ENCODE peak calls at places on chromosomes 13 and 19, in six cellular contexts. N, K, G, I, T and W are unnamed samples.

GRCh38 chr13:50679321-50679720 is 164.2 kb downstream of the DLEU7 start:
- DNase-seq in N (no peak), K (no peak), G (no peak), I (no peak), T (no peak), W (no peak)

GRCh38 chr13:75423383-75423782 is 58.6 kb downstream of the TBC1D4 start:
- DNase-seq in N (no peak), K (no peak), G (no peak), I (no peak), T (no peak), W (no peak)

GRCh38 chr13:32984857-32985626 is 31.2 kb upstream of the KL start:
- DNase-seq in N (no peak), K (peak; percentile 62), G (no peak), I (peak; percentile 58), T (no peak), W (no peak)

GRCh38 chr19:47049307-47049700 is 880 bp upstream of the TMEM160 start:
- DNase-seq in N (no peak), K (no peak), G (no peak), I (peak; percentile 44), T (no peak), W (no peak)

GRCh38 chr13:32955881-32956594 is 60.2 kb upstream of the KL start:
- DNase-seq in N (no peak), K (no peak), G (no peak), I (no peak), T (no peak), W (no peak)

GRCh38 chr13:73914119-73914518 is 220.1 kb downstream of the KLF12 start:
- DNase-seq in N (no peak), K (no peak), G (no peak), I (no peak), T (no peak), W (no peak)

GRCh38 chr19:47284324-47284899 is 9.7 kb downstream of the INAFM1 start:
- DNase-seq in N (peak; percentile 33), K (no peak), G (peak; percentile 53), I (peak; percentile 68), T (peak; percentile 89), W (no peak)

GRCh38 chr19:38735257-38735686 is 9.0 kb downstream of the CAPN12 start:
- DNase-seq in N (peak; percentile 43), K (peak; percentile 41), G (no peak), I (no peak), T (no peak), W (no peak)

GRCh38 chr19:9808855-9809646 is 9.8 kb downstream of the FBXL12 start:
- DNase-seq in N (no peak), K (no peak), G (no peak), I (no peak), T (no peak), W (no peak)

GRCh38 chr19:38046254-38047047 is 139.4 kb downstream of the SIPA1L3 start:
- DNase-seq in N (no peak), K (no peak), G (no peak), I (no peak), T (no peak), W (no peak)

GRCh38 chr13:53336441-53337160 is 308.0 kb downstream of the OLFM4 start:
- DNase-seq in N (no peak), K (no peak), G (no peak), I (no peak), T (no peak), W (no peak)

GRCh38 chr13:43227721-43228120 is 204.3 kb downstream of the DNAJC15 start:
- DNase-seq in N (no peak), K (no peak), G (no peak), I (peak; percentile 59), T (no peak), W (no peak)

GRCh38 chr19:18000981-18001836 is 6.8 kb upstream of the ARRDC2 start:
- DNase-seq in N (peak; percentile 85), K (peak; percentile 89), G (peak; percentile 86), I (peak; percentile 73), T (peak; percentile 84), W (peak; percentile 96)
- TF ChIP-seq CTCF in N (no peak), K (no peak), G (no peak), I (no peak), T (no peak), W (no peak)

DNA sequence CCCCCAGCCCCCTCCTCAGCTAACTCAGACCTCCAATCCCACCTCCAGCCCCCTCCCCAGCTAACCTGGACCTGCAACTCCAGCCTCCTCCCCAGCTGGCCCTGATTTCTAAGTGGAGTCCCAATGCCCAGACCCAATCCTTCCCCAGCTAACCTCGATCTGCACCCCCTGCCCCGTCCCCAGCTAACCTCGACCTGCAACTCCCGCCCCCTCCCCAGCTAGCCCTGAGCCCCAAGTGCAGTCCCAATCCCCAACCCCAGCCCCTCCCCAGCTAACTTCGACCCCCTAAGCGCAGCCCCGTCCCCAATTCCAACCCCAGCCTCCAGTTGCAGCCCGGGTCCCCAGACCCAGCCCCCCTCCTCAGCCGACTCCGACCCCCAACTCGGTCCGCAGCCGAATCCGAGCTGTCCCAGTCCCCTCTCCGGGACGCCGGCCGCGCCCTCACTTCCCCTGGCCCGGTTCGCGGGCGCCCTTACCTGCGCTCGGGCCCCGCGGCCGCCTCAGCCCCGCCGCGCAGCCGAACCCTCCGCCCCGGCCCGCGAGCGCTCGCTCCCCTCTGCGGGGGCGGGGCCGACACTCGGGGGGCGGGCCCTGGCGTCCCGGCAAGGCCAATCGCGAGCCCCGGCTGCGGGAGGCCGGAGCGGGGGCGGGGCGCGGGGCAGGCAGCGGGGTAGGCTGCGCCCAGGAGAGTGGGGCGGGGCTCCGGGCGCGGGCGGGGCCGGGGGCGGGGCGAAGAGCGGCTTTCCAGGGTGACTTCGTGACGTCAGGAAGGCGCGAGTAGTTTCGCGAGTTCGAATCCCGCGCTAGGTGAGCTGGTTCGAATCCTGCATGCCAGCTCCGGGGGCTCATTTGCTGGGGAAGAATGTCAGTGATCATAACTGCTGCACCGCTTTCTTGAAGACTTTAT is at the start of gene GNG7:
- DNase-seq in N (peak; percentile 92), K (peak; percentile 95), G (peak; percentile 96), I (peak; percentile 61), T (peak; percentile 84), W (peak; percentile 91)
- TF ChIP-seq POLR2A in N (peak; percentile 74), K (no peak), G (peak; percentile 5), I (no peak), T (no peak), W (peak; percentile 21)

DNA sequence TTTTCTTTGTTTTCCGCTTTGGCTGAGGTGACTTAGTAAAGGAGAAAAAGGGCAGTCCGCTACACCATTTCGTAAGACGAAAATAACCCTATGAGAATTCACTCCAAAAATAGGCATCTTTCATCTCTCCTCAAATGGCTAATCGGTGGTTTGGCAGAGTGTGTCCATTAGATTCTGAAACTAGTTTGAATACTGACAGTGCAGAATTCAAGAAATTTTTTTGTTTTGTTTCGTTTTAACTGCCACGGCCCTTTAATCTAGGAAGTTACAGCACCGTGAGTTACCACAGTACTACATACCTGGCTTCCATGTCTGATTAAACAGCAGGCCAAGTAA is 159.3 kb downstream of the RNF17 start:
- DNase-seq in N (no peak), K (no peak), G (no peak), I (peak; percentile 75), T (peak; percentile 33), W (no peak)
- H3K4me3 ChIP-seq in N (peak overlapping the region; percentile 95), K (peak overlapping the region; percentile 89), G (peak overlapping the region; percentile 70), I (peak overlapping the region; percentile 77), T (peak overlapping the region; percentile 90), W (peak overlapping the region; percentile 82)

DNA sequence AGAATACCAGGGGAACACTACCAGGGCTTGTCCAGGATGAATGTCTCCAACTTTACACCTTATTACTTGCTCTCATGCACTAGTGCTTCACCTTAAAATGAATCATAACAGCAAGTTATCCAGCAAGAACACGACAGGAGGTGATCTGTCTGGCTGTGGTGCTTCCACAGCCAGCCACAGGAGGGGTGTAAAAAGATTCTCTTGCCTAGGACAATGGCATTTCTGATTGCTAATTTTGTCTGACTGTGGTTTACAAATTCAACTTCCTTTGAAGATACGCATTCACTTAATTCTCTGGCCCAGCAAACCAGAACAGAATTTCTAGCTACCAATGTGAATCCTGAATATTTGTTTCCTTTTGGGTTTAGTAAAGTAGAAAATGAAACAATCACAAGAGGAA is 23.1 kb upstream of the COG3 start:
- DNase-seq in N (no peak), K (no peak), G (no peak), I (peak; percentile 10), T (no peak), W (no peak)
- TF ChIP-seq CTCF in N (no peak), K (no peak), G (peak; percentile 12), I (no peak), T (no peak), W (peak; percentile 8)

DNA sequence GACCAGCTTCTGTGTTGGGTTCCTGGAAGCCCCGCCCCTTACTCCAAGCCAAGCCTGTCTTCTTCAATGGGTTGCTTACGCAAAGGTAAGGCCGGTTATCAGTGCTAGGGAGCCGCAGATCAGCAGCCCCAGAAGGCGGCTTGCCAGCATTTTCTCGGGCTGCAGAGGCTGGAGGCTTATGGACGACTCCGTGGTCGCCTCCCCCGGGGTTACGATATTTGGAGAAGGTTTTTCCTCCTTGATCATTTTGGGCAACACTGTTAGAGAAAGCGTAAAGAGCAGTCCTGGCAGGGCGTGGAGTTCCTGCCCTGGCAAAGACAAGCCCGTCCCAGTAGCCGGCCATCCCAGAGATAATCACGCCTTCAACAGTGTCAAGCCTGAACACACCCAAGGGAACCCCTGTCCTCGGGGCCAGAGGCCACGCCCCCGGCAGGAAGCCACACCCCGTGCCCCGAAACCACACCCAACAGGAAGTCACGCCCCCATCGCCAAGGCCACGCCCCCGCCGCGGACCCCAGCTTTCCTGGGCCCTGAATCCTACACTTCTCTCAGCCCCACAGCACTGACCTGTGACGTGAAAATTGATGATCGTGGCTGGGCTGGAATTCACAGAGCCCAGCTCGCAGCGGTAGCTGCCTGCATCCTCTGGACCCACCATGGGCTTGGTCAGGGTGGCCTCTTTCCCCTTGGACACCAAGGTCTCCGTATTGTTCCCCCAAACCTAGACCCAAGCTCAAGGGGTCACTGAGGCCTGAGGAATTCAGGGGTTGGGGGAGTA is 1.0 kb upstream of the RASIP1 start:
- DNase-seq in N (peak; percentile 60), K (no peak), G (peak; percentile 66), I (no peak), T (no peak), W (no peak)
- TF ChIP-seq POLR2A in N (peak; percentile 24), K (no peak), G (no peak), I (no peak), T (no peak), W (no peak)

DNA sequence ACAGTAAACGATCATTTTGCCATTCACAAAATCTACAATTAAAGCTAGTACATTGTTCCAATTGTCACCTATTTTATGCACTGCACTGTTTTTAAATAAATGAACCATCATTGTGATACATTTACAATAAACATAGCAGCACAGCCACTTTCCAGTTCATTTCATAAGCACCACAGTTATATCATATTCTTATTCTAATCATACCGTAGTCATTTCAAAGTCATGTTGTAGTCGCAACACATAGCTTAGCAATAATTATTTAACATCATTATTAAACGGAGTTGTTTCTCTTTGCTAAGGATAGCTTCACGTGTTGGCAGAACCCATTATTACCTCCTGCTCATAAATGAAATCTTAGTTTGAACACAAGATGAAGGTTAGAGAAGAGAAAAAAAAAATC is 2.2 kb upstream of the PCDH9 start:
- DNase-seq in N (no peak), K (no peak), G (no peak), I (no peak), T (no peak), W (no peak)
- H3K4me3 ChIP-seq in N (no peak overlapping the region), K (no peak overlapping the region), G (no peak overlapping the region), I (no peak overlapping the region), T (no peak overlapping the region), W (no peak overlapping the region)

DNA sequence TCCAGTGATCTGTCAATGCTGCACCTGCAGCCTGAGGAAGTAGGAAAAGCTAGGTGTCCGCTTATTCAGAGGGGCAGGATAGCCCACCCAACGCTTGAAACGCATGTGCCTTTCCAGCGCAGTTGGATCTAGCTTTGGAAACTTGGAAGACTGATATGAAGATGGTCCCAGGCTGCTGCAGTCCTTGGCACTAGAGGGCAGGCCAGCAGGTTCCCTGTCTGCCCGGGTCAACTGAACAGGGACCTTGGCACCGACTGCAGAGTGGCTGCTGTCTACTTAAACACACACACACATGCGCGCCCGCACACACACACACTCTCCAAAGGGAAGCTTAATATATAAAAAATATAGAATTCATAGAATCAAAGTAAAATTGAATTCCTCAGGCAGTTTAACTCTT is 100.0 kb downstream of the TSHZ3 start:
- DNase-seq in N (no peak), K (no peak), G (peak; percentile 62), I (no peak), T (no peak), W (no peak)
- TF ChIP-seq CTCF in N (no peak), K (no peak), G (no peak), I (no peak), T (no peak), W (no peak)